ENCODE peak calls at places on chromosomes 6 and 20, in four cellular contexts. One of them, this sample, is unnamed.
A peak's percentile ranks its signal among the peaks of the same experiment; 100 is the strongest.

GRCh38 chr6:117309613-117310012 is 44.3 kb downstream of the VGLL2 start:
- DNase-seq in fibroblast of villous mesenchyme: no peak
- DNase-seq in lower leg skin: no peak
- DNase-seq in IMR-90: no peak
- DNase-seq in this sample: no peak

GRCh38 chr6:151024597-151024996 is 159.1 kb downstream of the MTHFD1L start:
- DNase-seq in lower leg skin: no peak
- DNase-seq in fibroblast of villous mesenchyme: no peak
- DNase-seq in IMR-90: no peak
- DNase-seq in this sample: no peak

GRCh38 chr20:18263723-18264122 is 24.6 kb upstream of the ZNF133 start:
- DNase-seq in IMR-90: no peak
- DNase-seq in lower leg skin: no peak
- DNase-seq in fibroblast of villous mesenchyme: no peak
- DNase-seq in this sample: peak; percentile 36

GRCh38 chr6:23174781-23175361 is 605.5 kb downstream of the HDGFL1 start:
- DNase-seq in lower leg skin: no peak
- DNase-seq in fibroblast of villous mesenchyme: peak; percentile 92
- DNase-seq in IMR-90: peak; percentile 97
- DNase-seq in this sample: peak; percentile 72

GRCh38 chr6:1417718-1418117 is 28.3 kb downstream of the FOXF2 start:
- DNase-seq in fibroblast of villous mesenchyme: no peak
- DNase-seq in lower leg skin: no peak
- DNase-seq in IMR-90: no peak
- DNase-seq in this sample: no peak

GRCh38 chr6:44202972-44203750 is 13.6 kb upstream of the MYMX start:
- DNase-seq in fibroblast of villous mesenchyme: no peak
- DNase-seq in lower leg skin: no peak
- DNase-seq in IMR-90: no peak
- DNase-seq in this sample: no peak

GRCh38 chr6:3987072-3987471 is 91.9 kb downstream of the FAM217A start:
- DNase-seq in IMR-90: peak; percentile 52
- DNase-seq in lower leg skin: no peak
- DNase-seq in fibroblast of villous mesenchyme: peak; percentile 63
- DNase-seq in this sample: no peak

GRCh38 chr20:32052090-32052791 is at the start of gene HCK:
- DNase-seq in fibroblast of villous mesenchyme: no peak
- DNase-seq in IMR-90: no peak
- DNase-seq in lower leg skin: no peak
- DNase-seq in this sample: no peak

GRCh38 chr6:13303668-13304017 is 24.7 kb downstream of the TBC1D7 start:
- DNase-seq in IMR-90: peak; percentile 81
- DNase-seq in fibroblast of villous mesenchyme: peak; percentile 83
- DNase-seq in lower leg skin: peak; percentile 43
- DNase-seq in this sample: peak; percentile 51

GRCh38 chr6:52577022-52577777 is at the start of gene TRAM2:
- DNase-seq in fibroblast of villous mesenchyme: peak; percentile 86
- DNase-seq in lower leg skin: peak; percentile 47
- DNase-seq in IMR-90: peak; percentile 74
- DNase-seq in this sample: peak; percentile 97

GRCh38 chr20:32829291-32830005 is 9.7 kb downstream of the MAPRE1 start:
- DNase-seq in IMR-90: peak; percentile 24
- DNase-seq in lower leg skin: no peak
- DNase-seq in fibroblast of villous mesenchyme: no peak
- DNase-seq in this sample: peak; percentile 76

GRCh38 chr6:149392093-149392492 is 8.0 kb upstream of the SUMO4 start:
- DNase-seq in lower leg skin: no peak
- DNase-seq in fibroblast of villous mesenchyme: no peak
- DNase-seq in IMR-90: no peak
- DNase-seq in this sample: no peak

GRCh38 chr6:14277405-14277930 is 159.9 kb downstream of the CD83 start:
- DNase-seq in fibroblast of villous mesenchyme: no peak
- DNase-seq in IMR-90: no peak
- DNase-seq in lower leg skin: no peak
- DNase-seq in this sample: peak; percentile 43

DNA sequence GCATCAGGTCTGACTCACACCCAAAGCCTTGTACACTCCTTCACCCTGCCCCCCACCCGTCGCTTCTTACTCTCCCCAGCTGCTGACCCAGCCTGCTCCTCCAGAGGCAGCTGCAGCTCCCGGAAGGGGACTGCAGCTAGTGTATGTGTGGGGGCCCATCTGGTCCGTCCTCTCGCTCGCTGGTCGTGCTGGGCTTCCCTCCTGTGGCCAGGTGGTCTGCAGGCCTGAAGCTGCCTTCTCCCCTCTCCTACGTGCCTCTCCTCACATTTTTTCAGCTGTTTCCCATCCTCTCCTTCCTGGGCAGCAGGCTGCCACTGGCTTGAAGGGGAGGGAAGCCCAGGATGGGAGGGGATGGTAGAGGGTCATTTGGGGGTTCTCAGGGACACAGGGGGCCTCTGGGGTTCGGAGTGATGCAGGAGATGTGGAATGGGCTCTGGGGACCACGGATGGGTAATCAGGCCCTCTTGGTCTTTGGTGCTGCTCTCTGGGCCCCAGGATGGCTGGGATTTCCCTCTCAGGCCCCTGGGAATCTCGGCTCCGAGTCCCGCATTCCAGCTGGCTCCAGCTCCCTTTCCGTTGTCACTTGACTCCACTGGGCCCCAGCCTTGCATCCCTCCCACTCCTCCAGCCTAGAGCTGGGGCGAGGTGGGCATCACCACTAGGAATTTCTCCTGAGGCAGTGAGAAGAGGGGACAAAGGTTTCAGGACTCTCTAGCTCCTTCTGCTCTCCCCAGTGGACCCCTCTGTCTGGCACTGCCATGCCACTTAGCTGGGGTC is 2.1 kb upstream of the DDR1 start:
- DNase-seq in IMR-90: peak; percentile 77
- DNase-seq in fibroblast of villous mesenchyme: peak; percentile 57
- DNase-seq in lower leg skin: no peak
- DNase-seq in this sample: peak; percentile 88
- H3K4me3 ChIP-seq in IMR-90: no peak overlapping the region
- H3K4me3 ChIP-seq in fibroblast of villous mesenchyme: no peak overlapping the region
- H3K4me3 ChIP-seq in lower leg skin: no peak overlapping the region
- H3K4me3 ChIP-seq in this sample: no peak overlapping the region

GRCh38 chr20:1185781-1186334 is 1.1 kb upstream of the TMEM74B start:
- DNase-seq in lower leg skin: no peak
- DNase-seq in IMR-90: peak; percentile 26
- DNase-seq in fibroblast of villous mesenchyme: peak; percentile 52
- DNase-seq in this sample: peak; percentile 93
- H3K4me3 ChIP-seq in lower leg skin: no peak overlapping the region
- H3K4me3 ChIP-seq in IMR-90: no peak overlapping the region
- H3K4me3 ChIP-seq in fibroblast of villous mesenchyme: peak overlapping the region; percentile 50
- H3K4me3 ChIP-seq in this sample: no peak overlapping the region

DNA sequence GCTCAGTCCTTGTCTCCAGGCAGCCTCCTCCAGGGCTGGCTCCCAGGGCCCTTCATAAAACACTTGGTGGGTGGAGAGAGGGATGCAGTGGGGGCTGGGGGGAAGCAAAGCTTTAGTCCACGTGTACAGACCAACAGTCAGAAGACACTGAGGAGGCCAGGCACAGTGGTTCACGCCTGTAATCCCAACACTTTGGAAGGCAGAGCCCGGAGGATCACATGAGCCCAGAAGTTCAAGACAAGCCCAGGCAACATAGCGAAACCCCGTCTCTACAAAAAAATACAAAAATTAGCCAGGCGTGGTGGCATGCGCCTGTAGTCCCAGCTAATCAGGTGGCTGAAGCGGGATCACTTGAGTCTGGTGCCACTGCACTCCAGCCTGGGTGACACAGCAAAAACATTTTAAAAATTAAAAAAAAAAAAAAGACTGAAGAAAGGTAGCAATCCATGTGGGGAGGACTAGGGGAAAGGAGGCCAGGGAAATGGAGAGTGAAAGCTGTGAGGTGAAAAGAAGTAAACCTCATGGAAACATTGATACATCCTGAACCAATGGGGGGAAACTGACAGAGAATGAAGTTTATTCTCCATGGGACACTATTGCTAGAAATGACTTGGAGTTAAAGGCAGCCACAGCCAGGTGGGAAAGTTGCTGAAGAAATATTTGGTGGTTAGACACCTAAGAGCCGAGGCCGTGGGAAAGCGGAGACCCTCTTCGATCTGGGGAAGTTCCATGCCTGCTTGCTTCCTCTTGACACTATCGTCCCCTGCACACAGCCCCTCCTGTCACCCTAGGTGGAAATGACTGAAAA is 35.4 kb downstream of the PIM1 start:
- DNase-seq in fibroblast of villous mesenchyme: no peak
- DNase-seq in lower leg skin: no peak
- DNase-seq in IMR-90: no peak
- DNase-seq in this sample: no peak
- H3K4me3 ChIP-seq in fibroblast of villous mesenchyme: no peak overlapping the region
- H3K4me3 ChIP-seq in lower leg skin: no peak overlapping the region
- H3K4me3 ChIP-seq in IMR-90: no peak overlapping the region
- H3K4me3 ChIP-seq in this sample: no peak overlapping the region

GRCh38 chr6:160768101-160768500 is 66.1 kb downstream of the PLG start:
- DNase-seq in IMR-90: no peak
- DNase-seq in fibroblast of villous mesenchyme: no peak
- DNase-seq in lower leg skin: no peak
- DNase-seq in this sample: peak; percentile 6

GRCh38 chr6:160765412-160765811 is 63.4 kb downstream of the PLG start:
- DNase-seq in fibroblast of villous mesenchyme: no peak
- DNase-seq in lower leg skin: no peak
- DNase-seq in IMR-90: no peak
- DNase-seq in this sample: no peak

GRCh38 chr6:160766657-160767018 is 64.6 kb downstream of the PLG start:
- DNase-seq in fibroblast of villous mesenchyme: no peak
- DNase-seq in IMR-90: no peak
- DNase-seq in lower leg skin: no peak
- DNase-seq in this sample: peak; percentile 55

GRCh38 chr6:160767647-160768019 is 65.6 kb downstream of the PLG start:
- DNase-seq in lower leg skin: no peak
- DNase-seq in fibroblast of villous mesenchyme: peak; percentile 30
- DNase-seq in IMR-90: no peak
- DNase-seq in this sample: peak; percentile 80

GRCh38 chr6:160767019-160767646 is 65.1 kb downstream of the PLG start:
- DNase-seq in IMR-90: no peak
- DNase-seq in lower leg skin: peak; percentile 20
- DNase-seq in fibroblast of villous mesenchyme: no peak
- DNase-seq in this sample: peak; percentile 64
- H3K4me3 ChIP-seq in IMR-90: no peak overlapping the region
- H3K4me3 ChIP-seq in lower leg skin: no peak overlapping the region
- H3K4me3 ChIP-seq in fibroblast of villous mesenchyme: peak overlapping the region; percentile 40
- H3K4me3 ChIP-seq in this sample: peak overlapping the region; percentile 42

DNA sequence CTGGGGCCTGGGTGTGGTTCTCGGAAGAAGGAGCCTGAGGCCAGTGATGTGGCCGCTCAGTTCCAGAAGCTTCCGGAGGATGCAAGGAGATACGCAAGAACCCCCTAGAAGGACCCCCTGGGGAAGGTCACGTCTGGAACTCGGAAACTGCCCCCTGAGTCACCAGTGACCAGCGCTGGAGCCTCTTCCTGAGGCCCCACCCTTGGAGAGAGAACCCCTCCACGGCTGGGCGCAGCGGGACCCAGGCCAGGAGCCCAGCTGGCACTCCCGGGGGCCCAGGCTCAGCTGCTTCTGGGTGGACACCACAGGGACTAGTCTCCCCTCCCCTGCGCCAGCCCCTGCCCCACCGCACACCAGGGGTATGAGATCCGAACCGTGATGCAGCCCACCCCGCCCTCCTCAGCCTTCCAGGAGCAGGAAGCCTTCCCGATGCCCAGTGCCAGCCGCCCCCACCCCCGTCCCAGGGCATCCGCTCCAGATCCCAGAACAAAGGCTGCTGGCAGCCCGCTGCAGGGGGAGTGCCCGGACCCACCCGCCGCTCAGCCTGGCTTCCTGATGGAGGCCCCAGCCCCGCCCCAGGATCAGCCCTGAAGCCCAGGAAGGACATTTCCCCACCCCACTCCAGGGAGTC is 7.5 kb downstream of the LAMA5 start:
- DNase-seq in IMR-90: no peak
- DNase-seq in lower leg skin: no peak
- DNase-seq in fibroblast of villous mesenchyme: peak; percentile 83
- DNase-seq in this sample: no peak
- H3K4me3 ChIP-seq in IMR-90: no peak overlapping the region
- H3K4me3 ChIP-seq in lower leg skin: no peak overlapping the region
- H3K4me3 ChIP-seq in fibroblast of villous mesenchyme: no peak overlapping the region
- H3K4me3 ChIP-seq in this sample: no peak overlapping the region